ENCODE peak calls at places on chromosomes 4 and X, in six cellular contexts. J, Z, B, C, N and R are unnamed samples.

GRCh38 chr4:70704333-70705145 is 16.2 kb downstream of the UTP3 start:
- DNase-seq in C (peak; percentile 38), J (peak; percentile 62), B (peak; percentile 89), N (peak; percentile 90), Z (peak; percentile 72), R (peak; percentile 95)

GRCh38 chr4:118112647-118113046 is 78.4 kb downstream of the NDST3 start:
- DNase-seq in J (no peak), B (no peak), Z (no peak), N (no peak), C (no peak), R (no peak)

GRCh38 chr4:75723117-75723801 is 1.1 kb upstream of the USO1 start:
- DNase-seq in Z (peak; percentile 19), B (no peak), N (no peak), C (no peak), J (no peak), R (no peak)

GRCh38 chr4:113761682-113762060 is at the start of gene CAMK2D:
- DNase-seq in Z (peak; percentile 91), J (peak; percentile 72), B (peak; percentile 94), N (peak; percentile 95), C (peak; percentile 88), R (peak; percentile 94)

GRCh38 chrX:1137531-1137930 is 74.9 kb downstream of the CRLF2 start:
- DNase-seq in N (peak; percentile 14), B (no peak), Z (no peak), C (no peak), J (no peak), R (no peak)

GRCh38 chr4:184540307-184540706 is 66.0 kb upstream of the IRF2 start:
- DNase-seq in Z (no peak), C (no peak), N (no peak), J (no peak), B (no peak), R (no peak)

GRCh38 chrX:22748093-22748999 is 251.4 kb upstream of the DDX53 start:
- DNase-seq in Z (peak; percentile 45), N (no peak), B (no peak), C (peak; percentile 44), J (no peak), R (peak; percentile 17)

GRCh38 chrX:16712116-16712824 is at the start of gene CTPS2:
- DNase-seq in J (peak; percentile 15), N (peak; percentile 85), C (peak; percentile 54), B (peak; percentile 81), Z (peak; percentile 68), R (peak; percentile 83)

GRCh38 chrX:37745835-37746234 is 34.0 kb upstream of the CYBB start:
- DNase-seq in N (no peak), Z (no peak), C (no peak), J (no peak), B (no peak), R (no peak)

GRCh38 chrX:96846841-96847240 is 36.9 kb upstream of the RPA4 start:
- DNase-seq in Z (no peak), J (no peak), C (no peak), N (no peak), B (no peak), R (no peak)

GRCh38 chrX:118519411-118520205 is 24.0 kb downstream of the DOCK11 start:
- DNase-seq in N (no peak), J (no peak), Z (no peak), B (no peak), C (no peak), R (no peak)

GRCh38 chrX:24025741-24026402 is 1.1 kb downstream of the KLHL15 start:
- DNase-seq in B (no peak), Z (peak; percentile 45), C (peak; percentile 52), J (no peak), N (peak; percentile 79), R (no peak)

GRCh38 chr4:172898715-172899114 is 269.9 kb upstream of the GALNT7 start:
- DNase-seq in J (no peak), C (no peak), Z (peak; percentile 44), N (no peak), B (no peak), R (no peak)

GRCh38 chrX:75989806-75990590 is 182.9 kb upstream of the PBDC1 start:
- DNase-seq in B (no peak), Z (no peak), N (no peak), J (no peak), C (no peak), R (no peak)

GRCh38 chr4:52249583-52249982 is 198.5 kb downstream of the SPATA18 start:
- DNase-seq in B (no peak), N (no peak), C (no peak), Z (no peak), J (no peak), R (no peak)

DNA sequence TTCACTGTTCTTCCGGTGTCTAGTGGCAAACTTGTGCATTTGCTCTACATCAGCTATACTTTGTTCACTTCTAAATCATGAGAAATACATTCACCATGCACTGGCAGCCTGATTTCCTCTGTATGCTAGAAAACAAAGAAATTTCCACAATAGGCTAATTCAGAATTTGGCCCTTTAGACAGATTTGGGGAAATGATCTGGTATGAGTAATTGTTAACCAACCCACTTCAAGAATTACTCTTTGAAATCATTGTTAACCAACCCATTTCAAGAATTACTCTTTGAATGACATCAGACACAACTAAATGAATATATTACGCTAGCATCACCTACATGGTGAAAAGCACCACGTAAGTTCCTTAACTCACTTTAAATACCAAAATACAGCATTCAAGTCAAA is 14.6 kb downstream of the APBB2 start:
- DNase-seq in B (no peak), J (no peak), N (no peak), C (no peak), Z (no peak), R (no peak)
- H3K4me1 ChIP-seq in B (no peaks in the 10 kb centered on the region), J (no peaks in the 10 kb centered on the region), N (peaks cover 18% of the 10 kb centered on the region), C (no peaks in the 10 kb centered on the region), Z (no peaks in the 10 kb centered on the region), R (peaks cover 14% of the 10 kb centered on the region)

GRCh38 chr4:19324175-19324574 is 927.5 kb upstream of the SLIT2 start:
- DNase-seq in N (no peak), Z (no peak), C (no peak), B (no peak), J (no peak), R (no peak)
- H3K9me3 ChIP-seq in N (no peaks in the 10 kb centered on the region), Z (no peaks in the 10 kb centered on the region), C (peaks cover 3% of the 10 kb centered on the region), B (no peaks in the 10 kb centered on the region), J (no peaks in the 10 kb centered on the region), R (no peaks in the 10 kb centered on the region)

GRCh38 chr4:14348506-14348905 is 653.8 kb upstream of the CPEB2 start:
- DNase-seq in C (no peak), Z (no peak), N (no peak), B (no peak), J (no peak), R (no peak)

GRCh38 chr4:14339715-14340114 is 662.6 kb upstream of the CPEB2 start:
- DNase-seq in C (no peak), J (no peak), Z (no peak), B (no peak), N (no peak), R (no peak)

DNA sequence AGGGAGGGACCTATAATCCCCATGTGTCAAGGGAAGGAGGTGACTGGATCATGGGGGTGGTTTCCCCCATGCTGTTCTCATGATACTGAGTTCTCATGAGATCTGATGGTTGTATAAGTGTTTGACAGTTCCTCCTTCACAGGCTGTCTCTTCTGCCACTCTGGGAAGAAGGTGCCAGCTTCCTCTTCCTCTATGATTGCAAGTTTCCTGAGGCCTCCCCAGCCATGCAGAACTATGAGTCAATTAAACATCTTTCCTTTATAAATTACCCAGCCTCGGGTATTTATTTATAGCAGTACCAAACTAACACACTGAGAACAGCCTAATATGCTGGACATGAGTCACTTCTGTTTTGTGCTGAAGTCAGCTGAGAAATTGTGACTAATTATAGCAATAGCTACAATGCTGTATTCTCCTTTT is 656.9 kb upstream of the CPEB2 start:
- DNase-seq in B (no peak), Z (no peak), N (no peak), J (no peak), C (no peak), R (no peak)
- H3K27ac ChIP-seq in B (no peak overlapping the region), Z (no peak overlapping the region), N (no peak overlapping the region), J (no peak overlapping the region), C (no peak overlapping the region), R (no peak overlapping the region)

DNA sequence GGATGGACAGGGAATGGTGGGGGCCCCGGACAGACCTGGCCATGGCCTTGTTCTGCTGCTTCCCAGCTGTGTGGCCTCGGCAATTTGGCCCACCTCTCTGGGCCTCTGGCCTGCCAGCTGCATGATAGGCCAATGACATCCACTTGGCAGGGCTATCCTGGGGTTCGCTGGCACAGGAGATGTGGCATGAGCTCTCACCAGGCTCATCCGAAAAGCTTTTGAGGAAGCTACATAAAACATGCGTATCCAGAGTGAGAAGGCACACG is 18.1 kb downstream of the SH3TC1 start:
- DNase-seq in C (no peak), N (no peak), B (no peak), Z (no peak), J (no peak), R (no peak)
- H3K4me1 ChIP-seq in C (peaks cover 14% of the 10 kb centered on the region), N (peaks cover 6% of the 10 kb centered on the region), B (no peaks in the 10 kb centered on the region), Z (no peaks in the 10 kb centered on the region), J (peaks cover 14% of the 10 kb centered on the region), R (peaks cover 3% of the 10 kb centered on the region)

GRCh38 chr4:187301923-187302322 is 578.3 kb upstream of the FAT1 start:
- DNase-seq in N (no peak), Z (no peak), J (no peak), B (no peak), C (no peak), R (no peak)
- H3K9me3 ChIP-seq in N (no peaks in the 10 kb centered on the region), Z (no peaks in the 10 kb centered on the region), J (no peaks in the 10 kb centered on the region), B (no peaks in the 10 kb centered on the region), C (no peaks in the 10 kb centered on the region), R (no peaks in the 10 kb centered on the region)